ENCODE peak calls at places on chromosomes 3 and 15, in nine cellular contexts. T is COR-L47; L is germinal center; B is NCI-H1417; J is effector memory CD8-positive, alpha-beta T cell; G is lung; C is AML-193; A is Daoy; P is left cardiac atrium. X is an unnamed sample.

GRCh38 chr3:132966374-132966773 is 71.8 kb upstream of the TMEM108 start:
- DNase-seq in A (peak), B (no peak), L (no peak), C (no peak), G (no peak), J (no peak), T (no peak), P (no peak), X (no peak)

GRCh38 chr3:46282041-46282440 is 39.8 kb downstream of the CCR3 start:
- DNase-seq in B (no peak), J (no peak), G (no peak), C (no peak), L (no peak), P (no peak), A (no peak), T (no peak), X (no peak)

GRCh38 chr3:16179771-16180736 is 5.6 kb downstream of the GALNT15 start:
- DNase-seq in B (no peak), A (no peak), P (no peak), T (no peak), L (no peak), J (no peak), G (no peak), C (no peak), X (no peak)

GRCh38 chr3:57972421-57973111 is 35.7 kb upstream of the FLNB start:
- DNase-seq in T (no peak), C (no peak), B (no peak), J (no peak), L (no peak), P (no peak), A (no peak), G (no peak), X (no peak)

GRCh38 chr15:25703726-25704125 is 159.4 kb downstream of the ATP10A start:
- DNase-seq in L (no peak), T (no peak), C (no peak), B (no peak), A (no peak), J (no peak), G (no peak), P (no peak), X (no peak)

GRCh38 chr15:41851755-41852370 is 13.2 kb downstream of the PLA2G4B start:
- DNase-seq in G (no peak), C (no peak), P (no peak), A (no peak), T (no peak), L (no peak), J (no peak), B (no peak), X (no peak)

GRCh38 chr3:100611221-100611620 is 1.8 kb downstream of the ADGRG7 start:
- DNase-seq in A (no peak), L (no peak), C (no peak), T (no peak), B (no peak), J (no peak), P (no peak), G (no peak), X (no peak)

GRCh38 chr3:4820296-4821121 is 158.7 kb upstream of the BHLHE40 start:
- DNase-seq in B (no peak), L (no peak), G (no peak), J (no peak), A (no peak), P (no peak), C (no peak), T (no peak), X (no peak)

GRCh38 chr3:106631378-106632083 is 745.7 kb upstream of the CCDC54 start:
- DNase-seq in B (no peak), L (no peak), G (peak), A (no peak), C (no peak), P (no peak), J (no peak), T (no peak), X (no peak)

GRCh38 chr3:126746395-126747177 is 42.5 kb downstream of the CHCHD6 start:
- DNase-seq in A (peak), C (no peak), J (no peak), T (no peak), L (no peak), G (peak), B (peak), P (peak), X (no peak)

GRCh38 chr3:185439745-185440466 is 58.9 kb downstream of the TMEM41A start:
- DNase-seq in L (no peak), J (no peak), C (no peak), T (no peak), G (no peak), B (no peak), A (no peak), P (no peak), X (no peak)

GRCh38 chr15:29204356-29204755 is 65.3 kb downstream of the NSMCE3 start:
- DNase-seq in J (no peak), G (no peak), T (no peak), P (no peak), A (no peak), C (no peak), L (no peak), B (no peak), X (no peak)

GRCh38 chr3:186786810-186787375 is 3.5 kb downstream of the EIF4A2 start:
- DNase-seq in C (no peak), J (no peak), A (no peak), P (no peak), G (no peak), B (no peak), T (no peak), L (no peak), X (no peak)

GRCh38 chr15:92050220-92050898 is 196.9 kb downstream of the SLCO3A1 start:
- DNase-seq in T (no peak), L (no peak), A (no peak), B (no peak), G (no peak), P (no peak), J (no peak), C (no peak), X (no peak)

GRCh38 chr3:107431048-107431297 is 53.7 kb downstream of the CCDC54 start:
- DNase-seq in G (peak), J (no peak), P (peak), T (no peak), L (peak), B (no peak), C (no peak), A (peak), X (peak)

X was measured in GM20000.